ENCODE peak calls at places on chromosomes 1 and 21, in five cellular contexts. L, M, V, W and F are unnamed samples.

GRCh38 chr1:174222166-174222949 is 63.0 kb downstream of the RABGAP1L start:
- DNase-seq in L (no peak), V (no peak), W (no peak), M (no peak), F (no peak)

GRCh38 chr1:79207331-79207730 is 200.8 kb upstream of the ADGRL4 start:
- DNase-seq in V (no peak), W (no peak), M (no peak), L (no peak), F (no peak)

GRCh38 chr1:92483442-92484170 is 3.1 kb downstream of the GFI1 start:
- DNase-seq in W (no peak), M (no peak), V (no peak), L (no peak), F (peak)

GRCh38 chr1:24351918-24352637 is 32.9 kb downstream of the GRHL3 start:
- DNase-seq in V (no peak), W (peak), L (no peak), M (no peak), F (peak)

GRCh38 chr1:6460349-6461236 is 5.4 kb downstream of the TNFRSF25 start:
- DNase-seq in W (no peak), L (peak), V (no peak), M (no peak), F (no peak)

GRCh38 chr1:56820755-56821461 is 1.7 kb upstream of the FYB2 start:
- DNase-seq in W (peak), M (peak), L (peak), V (peak), F (peak)

GRCh38 chr1:168893359-168893791 is 164.4 kb upstream of the DPT start:
- DNase-seq in V (no peak), L (no peak), M (no peak), W (no peak), F (no peak)

GRCh38 chr1:202998836-202999750 is 8.1 kb upstream of the TMEM183A start:
- DNase-seq in L (peak), W (peak), M (peak), V (peak), F (peak)

GRCh38 chr21:27769763-27770162 is 802.9 kb upstream of the ADAMTS5 start:
- DNase-seq in W (no peak), L (no peak), V (no peak), M (no peak), F (no peak)

GRCh38 chr1:152110860-152111514 is 4.3 kb downstream of the TCHH start:
- DNase-seq in L (no peak), V (peak), M (peak), W (peak), F (peak)

GRCh38 chr1:151013518-151013917 is 5.3 kb downstream of the PRUNE1 start:
- DNase-seq in V (no peak), M (no peak), L (no peak), W (no peak), F (no peak)

GRCh38 chr1:35386954-35387353 is 118.4 kb downstream of the ZMYM4 start:
- DNase-seq in W (no peak), L (no peak), M (no peak), V (no peak), F (no peak)

GRCh38 chr1:10379676-10380075 is 19.2 kb upstream of the PGD start:
- DNase-seq in M (no peak), V (no peak), W (no peak), L (no peak), F (no peak)

GRCh38 chr1:25140073-25140797 is 92.1 kb downstream of the SYF2 start:
- DNase-seq in M (no peak), V (no peak), L (no peak), W (no peak), F (no peak)

GRCh38 chr1:55593299-55593698 is 378.1 kb upstream of the USP24 start:
- DNase-seq in M (no peak), V (no peak), L (no peak), W (no peak), F (no peak)

GRCh38 chr1:3733603-3734591 is 18.4 kb upstream of the CCDC27 start:
- DNase-seq in M (no peak), L (no peak), V (no peak), W (no peak), F (no peak)

GRCh38 chr21:38970765-38971164 is 165.0 kb downstream of the ETS2 start:
- DNase-seq in L (no peak), M (no peak), V (no peak), W (no peak), F (no peak)

GRCh38 chr21:26267389-26267788 is 96.8 kb upstream of the APP start:
- DNase-seq in M (no peak), W (no peak), V (no peak), L (no peak), F (no peak)

GRCh38 chr1:244801246-244801645 is 34.2 kb upstream of the COX20 start:
- DNase-seq in V (peak), M (peak), W (peak), L (peak), F (peak)

GRCh38 chr1:227869851-227870305 is 54.4 kb downstream of the PRSS38 start:
- DNase-seq in W (no peak), V (no peak), L (no peak), M (no peak), F (peak)

GRCh38 chr1:204962742-204963632 is 80.0 kb upstream of the CNTN2 start:
- DNase-seq in M (no peak), L (no peak), W (no peak), V (no peak), F (no peak)

GRCh38 chr1:200423235-200423634 is 13.4 kb upstream of the ZNF281 start:
- DNase-seq in W (no peak), L (no peak), V (no peak), M (no peak), F (no peak)

GRCh38 chr1:212774584-212774983 is 17.0 kb downstream of the NSL1 start:
- DNase-seq in W (peak), L (no peak), M (no peak), V (no peak), F (peak)

GRCh38 chr21:42781981-42782722 is 97.2 kb downstream of the WDR4 start:
- DNase-seq in V (no peak), W (no peak), M (no peak), L (no peak), F (no peak)

GRCh38 chr1:73331726-73332125 is 866.2 kb downstream of the LRRIQ3 start:
- DNase-seq in V (no peak), M (no peak), L (no peak), W (no peak), F (no peak)

GRCh38 chr1:165679282-165680036 is 18.9 kb downstream of the ALDH9A1 start:
- DNase-seq in M (no peak), W (no peak), V (no peak), L (no peak), F (no peak)

GRCh38 chr1:223189903-223190724 is 47.1 kb upstream of the TLR5 start:
- DNase-seq in M (no peak), V (peak), W (no peak), L (peak), F (no peak)

GRCh38 chr1:92481598-92482403 is 4.9 kb downstream of the GFI1 start:
- DNase-seq in L (no peak), V (no peak), W (no peak), M (no peak), F (no peak)

GRCh38 chr1:203796223-203796747 is 862 bp downstream of the ZBED6 start:
- DNase-seq in V (no peak), W (no peak), M (no peak), L (no peak), F (peak)

GRCh38 chr1:21317035-21317689 is 26.9 kb upstream of the ECE1 start:
- DNase-seq in W (no peak), V (no peak), L (no peak), M (no peak), F (no peak)

GRCh38 chr1:24108334-24109165 is 3.4 kb downstream of the MYOM3 start:
- DNase-seq in V (peak), W (peak), M (no peak), L (no peak), F (no peak)

GRCh38 chr1:236576004-236576403 is 28.3 kb downstream of the HEATR1 start:
- DNase-seq in M (no peak), W (no peak), V (no peak), L (no peak), F (no peak)

GRCh38 chr1:201222125-201222524 is 31.5 kb downstream of the IGFN1 start:
- DNase-seq in W (no peak), M (no peak), V (no peak), L (no peak), F (no peak)

GRCh38 chr1:6634278-6635052 is 9.8 kb downstream of the THAP3 start:
- DNase-seq in M (no peak), L (no peak), V (peak), W (peak), F (peak)